ENCODE peak calls at places on chromosome 11, in four cellular contexts. One of them, this sample, is unnamed.

GRCh38 chr11:129408865-129409444 is 33.3 kb downstream of the BARX2 start:
- DNase-seq in amygdala: no peak
- DNase-seq in H7: no peak
- DNase-seq in adipocyte: no peak
- DNase-seq in this sample: no peak

GRCh38 chr11:111395081-111395480 is 16.0 kb upstream of the POU2AF1 start:
- DNase-seq in adipocyte: no peak
- DNase-seq in H7: no peak
- DNase-seq in amygdala: no peak
- DNase-seq in this sample: no peak

GRCh38 chr11:76385903-76386302 is 4.8 kb downstream of the GVQW3 start:
- DNase-seq in adipocyte: no peak
- DNase-seq in H7: peak; percentile 40
- DNase-seq in amygdala: no peak
- DNase-seq in this sample: no peak

GRCh38 chr11:133988686-133989410 is 32.1 kb upstream of the IGSF9B start:
- DNase-seq in adipocyte: no peak
- DNase-seq in amygdala: no peak
- DNase-seq in H7: no peak
- DNase-seq in this sample: no peak

GRCh38 chr11:108561535-108561991 is 32.0 kb downstream of the EXPH5 start:
- DNase-seq in H7: no peak
- DNase-seq in adipocyte: peak; percentile 48
- DNase-seq in amygdala: no peak
- DNase-seq in this sample: no peak

GRCh38 chr11:19160839-19161238 is 40.9 kb downstream of the CSRP3 start:
- DNase-seq in adipocyte: no peak
- DNase-seq in H7: no peak
- DNase-seq in amygdala: no peak
- DNase-seq in this sample: no peak

GRCh38 chr11:47137476-47137875 is 39.2 kb downstream of the ARFGAP2 start:
- DNase-seq in H7: no peak
- DNase-seq in adipocyte: no peak
- DNase-seq in amygdala: no peak
- DNase-seq in this sample: no peak

GRCh38 chr11:97687106-97687505 is 1297.3 kb downstream of the JRKL start:
- DNase-seq in amygdala: no peak
- DNase-seq in H7: no peak
- DNase-seq in adipocyte: no peak
- DNase-seq in this sample: no peak

GRCh38 chr11:78207532-78208256 is 19.0 kb downstream of the USP35 start:
- DNase-seq in amygdala: no peak
- DNase-seq in H7: no peak
- DNase-seq in adipocyte: no peak
- DNase-seq in this sample: no peak

GRCh38 chr11:241634-242033 is 4.9 kb downstream of the PSMD13 start:
- DNase-seq in adipocyte: no peak
- DNase-seq in H7: no peak
- DNase-seq in amygdala: no peak
- DNase-seq in this sample: no peak

GRCh38 chr11:108115495-108116140 is 5.7 kb upstream of the ACAT1 start:
- DNase-seq in amygdala: peak; percentile 57
- DNase-seq in adipocyte: peak; percentile 76
- DNase-seq in H7: peak; percentile 23
- DNase-seq in this sample: peak; percentile 47

GRCh38 chr11:75308116-75308515 is 43.3 kb downstream of the ARRB1 start:
- DNase-seq in amygdala: no peak
- DNase-seq in adipocyte: no peak
- DNase-seq in H7: no peak
- DNase-seq in this sample: no peak

GRCh38 chr11:113817162-113817561 is 37.6 kb downstream of the CLDN25 start:
- DNase-seq in adipocyte: peak; percentile 3
- DNase-seq in H7: no peak
- DNase-seq in amygdala: no peak
- DNase-seq in this sample: no peak

GRCh38 chr11:114607753-114608459 is 12.3 kb upstream of the NXPE4 start:
- DNase-seq in H7: no peak
- DNase-seq in adipocyte: no peak
- DNase-seq in amygdala: no peak
- DNase-seq in this sample: no peak

GRCh38 chr11:72629266-72629665 is 45.0 kb downstream of the PDE2A start:
- DNase-seq in amygdala: peak; percentile 62
- DNase-seq in adipocyte: no peak
- DNase-seq in H7: no peak
- DNase-seq in this sample: no peak

GRCh38 chr11:30131535-30131934 is 99.3 kb upstream of the FSHB start:
- DNase-seq in H7: no peak
- DNase-seq in adipocyte: peak; percentile 19
- DNase-seq in amygdala: no peak
- DNase-seq in this sample: no peak

GRCh38 chr11:29685361-29685760 is 331.5 kb downstream of the KCNA4 start:
- DNase-seq in adipocyte: no peak
- DNase-seq in H7: no peak
- DNase-seq in amygdala: no peak
- DNase-seq in this sample: no peak

GRCh38 chr11:121246769-121247035 is 45.9 kb upstream of the SC5D start:
- DNase-seq in adipocyte: no peak
- DNase-seq in H7: no peak
- DNase-seq in amygdala: no peak
- DNase-seq in this sample: no peak

GRCh38 chr11:66363805-66364535 is 7.6 kb downstream of the SLC29A2 start:
- DNase-seq in H7: peak; percentile 97
- DNase-seq in amygdala: no peak
- DNase-seq in adipocyte: peak; percentile 35
- DNase-seq in this sample: no peak

GRCh38 chr11:69121621-69122336 is 34.0 kb upstream of the SMIM38 start:
- DNase-seq in H7: peak; percentile 67
- DNase-seq in amygdala: no peak
- DNase-seq in adipocyte: no peak
- DNase-seq in this sample: no peak

GRCh38 chr11:93741882-93742226 is 382 bp downstream of the C11orf54 start:
- DNase-seq in amygdala: no peak
- DNase-seq in adipocyte: no peak
- DNase-seq in H7: peak; percentile 67
- DNase-seq in this sample: peak; percentile 24

GRCh38 chr11:108965602-108966001 is 300.7 kb downstream of the DDX10 start:
- DNase-seq in adipocyte: peak; percentile 38
- DNase-seq in amygdala: no peak
- DNase-seq in H7: no peak
- DNase-seq in this sample: no peak

GRCh38 chr11:117154468-117154867 is 10.4 kb downstream of the PAFAH1B2 start:
- DNase-seq in amygdala: no peak
- DNase-seq in H7: no peak
- DNase-seq in adipocyte: no peak
- DNase-seq in this sample: no peak

GRCh38 chr11:62137881-62138629 is 14.2 kb downstream of the INCENP start:
- DNase-seq in H7: peak; percentile 13
- DNase-seq in amygdala: no peak
- DNase-seq in adipocyte: no peak
- DNase-seq in this sample: no peak

GRCh38 chr11:25566298-25567200 is 765.4 kb upstream of the ANO3 start:
- DNase-seq in adipocyte: peak; percentile 27
- DNase-seq in H7: no peak
- DNase-seq in amygdala: no peak
- DNase-seq in this sample: no peak

This sample was measured in BJ.